ENCODE peak calls at places on chromosomes 16 and 17, in five cellular contexts. M is H1, J is K562, B is HepG2, D is SK-N-SH. K is an unnamed sample.

GRCh38 chr17:58507123-58507634 is 7.3 kb downstream of the MTMR4 start:
- DNase-seq in B (peak; percentile 78), J (no peak), D (no peak), M (no peak), K (no peak)

GRCh38 chr17:67013891-67014290 is 30.5 kb upstream of the CACNG1 start:
- DNase-seq in J (no peak), D (no peak), B (no peak), M (no peak), K (no peak)

GRCh38 chr16:79372504-79373184 is 227.9 kb downstream of the MAF start:
- DNase-seq in B (no peak), M (no peak), D (no peak), J (no peak), K (no peak)

GRCh38 chr17:3802461-3803307 is 1.7 kb upstream of the ITGAE start:
- DNase-seq in M (no peak), B (peak; percentile 100), D (no peak), J (no peak), K (no peak)

GRCh38 chr17:72730091-72730490 is 362.4 kb downstream of the SLC39A11 start:
- DNase-seq in D (no peak), M (no peak), B (no peak), J (peak; percentile 44), K (no peak)

GRCh38 chr17:67559381-67559966 is 158.3 kb upstream of the NOL11 start:
- DNase-seq in D (no peak), J (peak; percentile 43), M (peak; percentile 61), B (no peak), K (peak; percentile 57)

GRCh38 chr16:85002643-85003042 is 8.7 kb downstream of the ZDHHC7 start:
- DNase-seq in J (no peak), M (no peak), B (no peak), D (no peak), K (no peak)

GRCh38 chr17:35630530-35631148 is 43.5 kb downstream of the AP2B1 start:
- DNase-seq in B (no peak), M (no peak), J (no peak), D (no peak), K (no peak)

GRCh38 chr16:35497399-35497798 is 2038.0 kb downstream of the TP53TG3F start:
- DNase-seq in B (no peak), J (no peak), D (no peak), M (no peak), K (no peak)

GRCh38 chr16:87832759-87833502 is 36.4 kb downstream of the SLC7A5 start:
- DNase-seq in J (no peak), M (no peak), D (no peak), B (no peak), K (no peak)

GRCh38 chr16:56977823-56978430 is 11.4 kb upstream of the NLRC5 start:
- DNase-seq in J (no peak), M (no peak), B (no peak), D (no peak), K (no peak)

GRCh38 chr17:80559688-80560290 is 15.2 kb downstream of the RPTOR start:
- DNase-seq in J (no peak), D (no peak), B (no peak), M (no peak), K (no peak)

GRCh38 chr16:88560722-88561484 is 9.3 kb upstream of the ZC3H18 start:
- DNase-seq in J (peak; percentile 77), D (no peak), M (peak; percentile 74), B (peak; percentile 44), K (peak; percentile 79)

GRCh38 chr17:62688398-62689140 is 61.1 kb downstream of the MRC2 start:
- DNase-seq in J (no peak), B (no peak), D (no peak), M (no peak), K (no peak)

GRCh38 chr17:7511108-7511507 is 26.9 kb downstream of the POLR2A start:
- DNase-seq in M (no peak), D (no peak), J (no peak), B (no peak), K (no peak)

GRCh38 chr16:80317132-80318098 is 223.4 kb upstream of the DYNLRB2 start:
- DNase-seq in D (peak; percentile 27), B (peak; percentile 16), J (peak; percentile 16), M (peak; percentile 8), K (peak; percentile 66)

GRCh38 chr16:48462146-48462740 is 77.0 kb upstream of the SIAH1 start:
- DNase-seq in M (no peak), J (no peak), D (no peak), B (no peak), K (no peak)

GRCh38 chr16:16095646-16096045 is 127.6 kb downstream of the ABCC6 start:
- DNase-seq in J (no peak), D (no peak), M (no peak), B (no peak), K (no peak)

GRCh38 chr16:16096161-16096857 is 127.0 kb downstream of the ABCC6 start:
- DNase-seq in B (no peak), D (no peak), J (no peak), M (no peak), K (peak; percentile 42)

GRCh38 chr16:16096858-16097213 is 126.5 kb downstream of the ABCC6 start:
- DNase-seq in J (no peak), D (no peak), B (no peak), M (no peak), K (no peak)

GRCh38 chr16:16092925-16093624 is 130.2 kb downstream of the ABCC6 start:
- DNase-seq in J (no peak), D (no peak), B (no peak), M (no peak), K (no peak)

DNA sequence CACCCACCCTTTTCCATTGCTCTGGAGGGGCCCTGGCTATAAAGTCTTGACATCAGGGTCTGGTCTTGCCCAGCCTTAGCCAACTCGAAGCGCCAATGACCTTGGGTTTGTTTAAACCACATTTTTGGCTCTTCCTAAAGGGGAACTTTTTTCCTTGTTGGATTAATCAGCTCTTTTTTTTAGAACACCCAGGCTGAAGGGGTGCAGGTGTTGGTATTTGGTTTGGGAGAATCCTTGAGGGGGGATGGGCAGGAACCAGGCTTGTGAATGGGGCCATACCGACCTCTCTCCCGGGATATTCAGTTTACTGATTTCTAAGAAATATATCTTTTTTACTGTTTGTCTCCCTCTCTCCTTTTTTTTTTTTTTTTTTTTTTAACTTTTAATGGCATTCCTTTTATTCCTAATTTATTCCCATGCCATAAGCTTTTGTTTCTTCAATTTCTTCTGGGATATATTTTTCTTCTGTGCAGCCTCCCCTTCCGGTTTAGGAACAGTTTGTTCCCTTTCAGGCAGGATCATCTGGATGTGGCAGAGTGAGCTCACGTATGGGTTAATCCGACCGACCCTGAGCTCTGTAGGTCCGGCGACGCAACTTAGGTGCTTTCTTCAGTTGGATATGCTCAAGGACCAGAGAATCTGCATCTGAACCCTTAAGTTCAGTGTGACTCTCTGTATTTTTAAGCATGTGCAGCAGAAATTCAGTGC is 129.5 kb downstream of the ABCC6 start:
- DNase-seq in J (no peak), B (no peak), D (no peak), M (no peak), K (no peak)
- TF ChIP-seq POLR2AphosphoS5 in J (no peak), B (no peak), D (no peak), M (no peak), K (no peak)

DNA sequence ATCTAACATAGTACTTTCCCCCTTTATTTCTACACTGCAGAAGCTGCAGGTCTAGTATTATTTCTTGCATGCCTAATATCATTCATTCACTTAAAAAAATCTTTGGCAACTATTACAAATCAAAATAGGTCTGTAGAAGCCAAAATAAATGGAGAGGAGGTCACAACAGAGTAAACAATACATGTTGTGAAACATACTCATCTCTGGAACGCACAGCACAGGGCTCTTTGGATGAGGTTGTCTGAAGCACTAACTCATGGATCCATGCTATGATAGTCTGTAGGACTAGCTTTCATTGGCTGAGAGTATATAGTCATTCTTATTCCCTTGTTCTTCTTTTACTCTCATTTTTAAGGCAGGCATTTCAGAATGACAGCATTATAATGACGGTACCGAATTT is 21.3 kb downstream of the MYO1D start:
- DNase-seq in M (no peak), B (no peak), J (no peak), D (no peak), K (no peak)
- H4K20me1 ChIP-seq in M (no peaks in the 10 kb centered on the region), B (no peaks in the 10 kb centered on the region), J (peaks cover 12% of the 10 kb centered on the region), D (no peaks in the 10 kb centered on the region), K (no peaks in the 10 kb centered on the region)

DNA sequence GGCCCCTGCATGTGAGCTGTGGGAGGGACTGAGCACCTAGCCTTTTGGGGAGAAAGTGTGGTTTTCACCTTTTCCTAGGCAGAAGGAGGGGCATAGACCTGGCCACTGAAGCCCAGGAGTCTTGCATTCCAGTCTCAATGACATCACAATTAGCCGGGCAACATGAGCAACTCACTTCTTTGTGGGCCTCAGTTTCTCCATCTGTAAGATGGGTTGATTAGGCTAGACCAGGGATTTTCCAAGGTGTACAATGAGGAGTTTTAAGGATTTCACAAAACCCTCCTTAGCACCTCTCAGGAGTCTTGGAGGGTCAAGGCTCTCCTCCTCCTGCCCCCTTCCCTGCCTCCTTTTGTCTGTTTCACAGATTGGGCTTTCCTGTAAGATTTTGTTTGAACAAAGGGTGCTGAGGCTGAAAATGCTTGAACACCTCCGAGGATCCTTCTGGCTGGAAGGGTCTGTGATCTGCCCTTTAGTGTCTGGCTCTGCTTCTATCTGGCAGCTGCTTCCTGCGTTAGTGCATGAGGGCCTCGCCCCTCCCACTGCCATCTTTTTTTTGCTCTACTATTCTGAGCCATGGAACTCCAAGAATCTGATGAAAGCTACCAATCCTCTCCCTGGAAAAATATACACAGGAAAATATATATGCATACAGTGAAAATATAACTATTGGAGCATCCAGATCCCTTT is 52.4 kb upstream of the ETV4 start:
- DNase-seq in B (no peak), M (no peak), D (no peak), J (no peak), K (no peak)
- TF ChIP-seq POLR2AphosphoS5 in B (no peak), M (no peak), D (no peak), J (no peak), K (no peak)

DNA sequence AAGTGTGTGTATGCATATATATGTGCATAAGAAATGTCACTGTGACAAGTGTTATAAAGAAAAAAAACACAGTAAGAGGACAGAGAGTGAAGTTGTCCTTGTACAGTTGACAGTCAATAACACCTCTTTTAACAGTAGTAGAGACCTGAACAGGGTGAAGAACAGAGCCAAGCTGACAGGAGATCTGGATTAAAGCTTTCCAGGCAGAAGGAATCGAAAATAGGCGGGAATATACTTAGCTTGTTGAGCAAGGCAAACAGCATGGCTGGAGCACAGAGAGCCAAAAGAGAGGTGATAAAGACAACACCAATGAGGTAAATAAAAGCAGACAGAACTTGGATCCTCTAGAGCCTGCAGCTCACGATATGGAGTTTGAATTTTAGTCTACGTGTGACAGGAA is 64.8 kb downstream of the KANSL1 start:
- DNase-seq in B (no peak), J (no peak), D (no peak), M (no peak), K (no peak)
- H4K20me1 ChIP-seq in B (peaks cover 68% of the 10 kb centered on the region), J (peaks cover 64% of the 10 kb centered on the region), D (peaks cover 98% of the 10 kb centered on the region), M (peaks cover 53% of the 10 kb centered on the region), K (peaks cover 78% of the 10 kb centered on the region)

DNA sequence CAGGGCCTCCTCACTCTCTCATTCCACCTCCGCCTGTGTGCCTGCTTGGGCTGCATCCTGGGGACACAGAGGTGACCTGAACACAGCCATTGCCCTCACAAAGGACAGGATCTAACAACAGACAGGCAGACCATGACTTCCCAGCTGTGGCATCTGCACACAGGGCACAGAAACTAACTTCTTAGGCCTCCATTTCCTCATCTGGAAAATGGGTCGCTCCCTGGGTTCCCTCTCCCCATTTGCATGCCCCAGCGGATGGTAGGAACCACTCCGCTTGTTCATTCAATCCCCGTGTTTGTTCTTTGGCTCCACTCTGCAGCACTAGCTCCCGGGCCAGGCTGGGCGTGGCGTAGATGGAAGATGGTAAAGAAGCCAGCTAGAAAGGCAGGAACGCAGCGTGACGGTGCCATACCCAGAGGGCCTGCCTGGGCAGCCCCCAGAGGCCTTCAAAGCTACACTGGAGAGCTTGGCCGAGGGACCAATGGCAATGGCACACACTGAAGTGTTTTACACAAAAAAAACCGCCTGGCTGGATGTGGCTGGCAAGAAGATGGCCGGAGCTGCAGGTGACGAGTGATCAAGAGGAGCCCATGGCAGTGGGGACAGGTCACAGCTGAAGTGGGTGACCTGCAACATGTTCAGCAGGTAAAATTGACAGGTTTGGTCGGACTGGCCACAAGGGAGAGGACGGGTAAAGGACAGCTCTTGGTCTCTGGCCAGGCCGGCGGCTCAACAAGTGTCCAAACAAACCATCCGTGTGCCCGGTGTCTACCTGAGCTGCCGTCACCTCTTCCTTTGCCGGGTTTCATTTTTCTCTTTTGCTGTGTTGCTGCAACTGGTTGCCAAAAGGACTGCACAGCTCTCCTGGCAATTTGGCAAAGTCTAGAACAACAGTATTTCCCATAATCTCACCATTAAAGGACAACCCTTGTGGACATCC is 66.9 kb downstream of the SOCS1 start:
- DNase-seq in D (no peak), M (no peak), B (no peak), J (no peak), K (no peak)
- TF ChIP-seq POLR2AphosphoS5 in D (no peak), M (no peak), B (no peak), J (no peak), K (no peak)